ENCODE peak calls at places on chromosomes 3 and 15, in five cellular contexts. V is cardiac muscle cell; D is CD8-positive, alpha-beta memory T cell; N is effector memory CD4-positive, alpha-beta T cell; Q is PC-9. A is an unnamed sample. For H3K4me1, the result is how much of the 10 kb centered on the place peaks cover.

GRCh38 chr15:74340139-74340538 is 27.3 kb downstream of the CYP11A1 start:
- DNase-seq in V (peak), D (no peak), N (no peak), Q (peak), A (no peak)

GRCh38 chr3:128131897-128132646 is 8.5 kb upstream of the RUVBL1 start:
- DNase-seq in V (no peak), D (no peak), N (no peak), Q (no peak), A (no peak)

GRCh38 chr15:59177445-59177728 is 29.3 kb upstream of the LDHAL6B start:
- DNase-seq in V (no peak), D (no peak), N (no peak), Q (no peak), A (no peak)

GRCh38 chr15:89379818-89380217 is 45.2 kb upstream of the POLG start:
- DNase-seq in V (no peak), D (no peak), N (no peak), Q (peak), A (no peak)

GRCh38 chr15:90871716-90872480 is 3.5 kb downstream of the FURIN start:
- DNase-seq in V (no peak), D (no peak), N (no peak), Q (no peak), A (no peak)

GRCh38 chr15:68204776-68205557 is at the start of gene CALML4:
- DNase-seq in V (peak), D (no peak), N (no peak), Q (no peak), A (peak)

GRCh38 chr15:90184786-90185704 is 16.1 kb upstream of the SEMA4B start:
- DNase-seq in V (peak), D (peak), N (peak), Q (peak), A (peak)

GRCh38 chr3:178966299-178967183 is 105.1 kb downstream of the ZMAT3 start:
- DNase-seq in V (peak), D (no peak), N (no peak), Q (no peak), A (no peak)

GRCh38 chr15:66721020-66721419 is 19.0 kb downstream of the SMAD6 start:
- DNase-seq in V (no peak), D (no peak), N (no peak), Q (no peak), A (no peak)

GRCh38 chr3:106299300-106300098 is 430.7 kb upstream of the CBLB start:
- DNase-seq in V (peak), D (no peak), N (no peak), Q (peak), A (no peak)

GRCh38 chr3:82739390-82739789 is 977.9 kb upstream of the GBE1 start:
- DNase-seq in V (no peak), D (no peak), N (no peak), Q (no peak), A (no peak)

GRCh38 chr3:181948286-181948685 is 236.6 kb downstream of the SOX2 start:
- DNase-seq in V (no peak), D (no peak), N (no peak), Q (peak), A (no peak)

GRCh38 chr15:29128671-29129070 is 141.0 kb downstream of the NSMCE3 start:
- DNase-seq in V (no peak), D (no peak), N (no peak), Q (no peak), A (peak)

GRCh38 chr15:76448755-76449154 is 112.2 kb downstream of the ISL2 start:
- DNase-seq in V (peak), D (no peak), N (no peak), Q (no peak), A (no peak)

GRCh38 chr15:65055201-65055870 is 10.1 kb downstream of the SLC51B start:
- DNase-seq in V (no peak), D (no peak), N (no peak), Q (peak), A (no peak)

GRCh38 chr3:184235381-184236032 is 6.1 kb downstream of the VWA5B2 start:
- DNase-seq in V (no peak), D (no peak), N (no peak), Q (no peak), A (no peak)

GRCh38 chr15:84598250-84598649 is 2.6 kb upstream of the ZSCAN2 start:
- DNase-seq in V (no peak), D (peak), N (no peak), Q (no peak), A (no peak)

GRCh38 chr3:131728898-131729297 is 226.1 kb upstream of the MRPL3 start:
- DNase-seq in V (no peak), D (no peak), N (no peak), Q (no peak), A (no peak)

GRCh38 chr15:91136386-91136923 is 36.4 kb downstream of the SV2B start:
- DNase-seq in V (no peak), D (no peak), N (no peak), Q (no peak), A (no peak)

GRCh38 chr15:53367740-53368139 is 391.7 kb downstream of the WDR72 start:
- DNase-seq in V (no peak), D (no peak), N (no peak), Q (no peak), A (no peak)

GRCh38 chr15:31258260-31258659 is 68.4 kb upstream of the KLF13 start:
- DNase-seq in V (no peak), D (no peak), N (no peak), Q (no peak), A (no peak)

GRCh38 chr3:16058511-16058910 is 116.0 kb upstream of the GALNT15 start:
- DNase-seq in V (no peak), D (no peak), N (no peak), Q (no peak), A (no peak)

GRCh38 chr15:70094690-70095311 is 2.9 kb downstream of the TLE3 start:
- DNase-seq in V (peak), D (no peak), N (no peak), Q (no peak), A (no peak)

GRCh38 chr3:114874447-114874846 is 272.6 kb downstream of the ZBTB20 start:
- DNase-seq in V (peak), D (no peak), N (no peak), Q (no peak), A (no peak)
- H3K4me1 ChIP-seq in V (under half), D (under half), N (under half), Q (under half), A (under half)

GRCh38 chr3:195271859-195272243 is 892 bp upstream of the XXYLT1 start:
- DNase-seq in V (no peak), D (no peak), N (no peak), Q (no peak), A (no peak)
- H3K27ac ChIP-seq in V (peak), D (peak), N (no peak), Q (no peak), A (peak)

DNA sequence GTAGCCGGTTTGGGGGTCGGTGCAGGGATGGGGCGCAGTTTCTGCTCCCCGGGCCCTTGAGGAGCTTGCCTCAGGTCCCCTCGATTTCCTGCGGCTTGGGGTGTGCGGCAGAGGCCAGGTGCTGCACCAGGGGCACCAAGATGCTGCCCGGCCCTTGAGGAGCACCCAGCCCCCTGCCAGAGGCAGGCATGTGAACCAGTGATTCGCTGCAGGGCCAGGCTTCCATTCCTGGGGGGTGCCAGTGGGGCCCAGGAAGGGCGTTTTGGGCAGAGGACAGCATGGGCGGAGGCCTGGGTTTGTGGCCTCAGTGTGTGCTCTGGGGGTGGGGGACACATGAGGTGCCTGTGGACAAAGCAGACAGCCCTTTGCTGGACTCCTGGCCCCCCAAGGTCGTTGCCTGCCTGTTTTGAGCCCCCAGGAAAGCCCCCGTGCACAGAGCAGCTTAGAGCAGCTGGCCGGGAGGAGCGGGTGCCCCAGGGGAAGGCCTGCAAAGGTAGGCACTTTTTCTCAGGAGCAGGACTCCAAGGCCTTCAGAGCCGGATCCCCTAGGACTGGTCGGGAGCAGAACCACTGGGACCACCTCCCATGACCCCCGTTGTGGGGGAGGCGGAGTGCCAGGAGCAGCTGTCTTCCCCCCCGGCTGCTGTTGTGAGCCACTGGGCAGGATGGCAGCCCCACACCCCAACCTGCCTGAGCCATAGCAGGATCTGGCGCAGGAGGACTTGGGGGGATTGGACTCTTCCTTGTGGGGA is 1.7 kb downstream of the PLXNA1 start:
- DNase-seq in V (no peak), D (no peak), N (no peak), Q (no peak), A (no peak)
- H3K4me3 ChIP-seq in V (peak), D (peak), N (peak), Q (peak), A (peak)

DNA sequence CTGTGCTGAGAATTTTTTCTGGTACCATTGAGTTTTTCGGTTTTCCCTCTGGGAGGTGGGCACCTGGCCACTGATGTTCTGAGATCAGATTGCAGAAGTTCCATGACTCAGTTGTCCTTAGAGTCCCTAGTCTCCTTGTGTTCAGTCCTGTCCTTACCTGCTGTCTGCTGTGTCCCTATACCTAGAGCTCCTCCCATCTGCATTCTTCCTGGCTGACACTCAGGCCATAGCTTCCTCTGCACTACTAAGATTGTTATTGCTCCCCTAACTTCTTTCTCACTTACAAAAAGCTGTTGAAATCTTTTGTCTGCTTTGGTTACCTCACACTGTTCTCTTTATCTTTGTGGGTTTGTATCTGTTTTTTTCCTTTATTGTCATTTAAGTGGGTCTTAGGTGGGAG is 13.2 kb downstream of the USP3 start:
- DNase-seq in V (no peak), D (no peak), N (no peak), Q (no peak), A (no peak)
- H3K4me1 ChIP-seq in V (under half), D (half or more), N (half or more), Q (half or more), A (half or more)

GRCh38 chr3:64149886-64150285 is 75.4 kb downstream of the PRICKLE2 start:
- DNase-seq in V (no peak), D (no peak), N (no peak), Q (no peak), A (no peak)
- H3K27ac ChIP-seq in V (no peak), D (no peak), N (no peak), Q (no peak), A (peak)

DNA sequence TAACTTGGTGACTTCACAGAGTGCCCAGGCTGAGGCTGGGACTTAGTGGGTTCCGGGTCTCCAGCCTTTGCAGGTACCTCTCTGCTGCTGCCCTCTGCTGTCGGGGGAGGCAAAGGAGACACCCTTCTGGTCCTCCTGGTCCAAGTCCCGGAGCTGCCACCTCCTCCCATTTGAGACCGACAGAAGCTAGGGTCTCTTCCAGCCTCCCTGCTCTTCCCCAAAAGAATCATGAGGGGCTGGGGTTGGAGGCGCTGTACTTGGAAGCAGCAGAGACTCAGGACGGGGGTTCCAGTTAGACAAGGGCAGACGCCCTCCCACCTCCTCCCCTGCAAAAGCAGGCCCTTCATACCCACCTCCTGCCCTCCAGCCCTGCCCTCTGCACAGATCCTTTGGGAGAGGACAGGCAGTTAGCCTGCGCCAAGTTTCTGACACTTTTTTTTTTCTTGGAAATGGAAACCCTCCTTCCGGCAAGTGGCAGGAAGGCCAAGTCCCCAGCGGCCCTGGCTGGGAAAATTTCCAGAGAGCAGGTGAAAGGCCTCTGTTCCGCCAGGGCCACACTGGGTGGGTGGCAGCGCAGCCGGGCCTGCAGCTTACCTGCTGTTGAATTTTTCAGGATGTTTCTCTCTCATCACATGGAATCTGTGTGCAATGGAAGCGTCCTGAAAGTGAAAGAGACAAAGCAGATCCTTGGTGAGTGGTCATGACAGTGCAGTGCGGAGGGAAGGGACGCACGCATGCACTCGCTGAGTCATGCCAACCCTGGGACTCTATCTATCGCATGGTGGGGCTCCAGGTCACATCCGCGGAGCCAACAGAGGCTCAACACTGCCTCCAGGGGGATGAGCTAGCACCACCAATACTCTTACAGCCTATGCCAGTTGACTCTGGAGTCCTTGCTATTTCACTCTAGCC is 119.9 kb downstream of the DGKG start:
- DNase-seq in V (peak), D (no peak), N (no peak), Q (peak), A (peak)
- H3K4me3 ChIP-seq in V (no peak), D (no peak), N (no peak), Q (peak), A (no peak)

GRCh38 chr3:18217512-18218174 is 207.5 kb downstream of the SATB1 start:
- DNase-seq in V (no peak), D (no peak), N (no peak), Q (no peak), A (no peak)
- H3K4me1 ChIP-seq in V (under half), D (under half), N (under half), Q (under half), A (under half)